ENCODE peak calls at places on chromosomes 4 and X, in six cellular contexts. One of them, this sample, is unnamed.

GRCh38 chr4:71732066-71732465 is 51.8 kb downstream of the GC start:
- DNase-seq in natural killer cell: no peak
- DNase-seq in amygdala: no peak
- DNase-seq in stomach: no peak
- DNase-seq in NCI-H1436: no peak
- DNase-seq in sigmoid colon: no peak
- DNase-seq in this sample: no peak

GRCh38 chr4:38284294-38285045 is 324.3 kb downstream of the PTTG2 start:
- DNase-seq in natural killer cell: no peak
- DNase-seq in amygdala: no peak
- DNase-seq in stomach: no peak
- DNase-seq in NCI-H1436: no peak
- DNase-seq in sigmoid colon: no peak
- DNase-seq in this sample: no peak

GRCh38 chr4:59936566-59936965 is 1263.6 kb upstream of the ADGRL3 start:
- DNase-seq in natural killer cell: no peak
- DNase-seq in amygdala: no peak
- DNase-seq in stomach: no peak
- DNase-seq in NCI-H1436: peak; percentile 74
- DNase-seq in sigmoid colon: no peak
- DNase-seq in this sample: no peak

GRCh38 chr4:2338754-2339457 is 77.0 kb upstream of the MXD4 start:
- DNase-seq in natural killer cell: peak; percentile 7
- DNase-seq in amygdala: no peak
- DNase-seq in stomach: peak; percentile 29
- DNase-seq in NCI-H1436: no peak
- DNase-seq in sigmoid colon: peak; percentile 53
- DNase-seq in this sample: no peak

GRCh38 chr4:186918466-186918865 is 194.8 kb upstream of the FAT1 start:
- DNase-seq in natural killer cell: no peak
- DNase-seq in amygdala: no peak
- DNase-seq in stomach: no peak
- DNase-seq in NCI-H1436: no peak
- DNase-seq in sigmoid colon: no peak
- DNase-seq in this sample: no peak

GRCh38 chrX:150897371-150898319 is 823 bp downstream of the CD99L2 start:
- DNase-seq in natural killer cell: peak; percentile 18
- DNase-seq in amygdala: peak; percentile 9
- DNase-seq in stomach: peak; percentile 37
- DNase-seq in NCI-H1436: peak; percentile 33
- DNase-seq in sigmoid colon: no peak
- DNase-seq in this sample: peak; percentile 6

GRCh38 chr4:102196221-102196620 is 149.1 kb downstream of the SLC39A8 start:
- DNase-seq in natural killer cell: no peak
- DNase-seq in amygdala: no peak
- DNase-seq in stomach: no peak
- DNase-seq in NCI-H1436: no peak
- DNase-seq in sigmoid colon: no peak
- DNase-seq in this sample: no peak

GRCh38 chr4:184433258-184433892 is 41.0 kb downstream of the IRF2 start:
- DNase-seq in natural killer cell: no peak
- DNase-seq in amygdala: no peak
- DNase-seq in stomach: no peak
- DNase-seq in NCI-H1436: no peak
- DNase-seq in sigmoid colon: no peak
- DNase-seq in this sample: no peak

GRCh38 chr4:147481577-147482109 is 746 bp downstream of the EDNRA start:
- DNase-seq in natural killer cell: no peak
- DNase-seq in amygdala: no peak
- DNase-seq in stomach: no peak
- DNase-seq in NCI-H1436: no peak
- DNase-seq in sigmoid colon: no peak
- DNase-seq in this sample: no peak

GRCh38 chr4:64829749-64830148 is 420.5 kb upstream of the TECRL start:
- DNase-seq in natural killer cell: no peak
- DNase-seq in amygdala: no peak
- DNase-seq in stomach: no peak
- DNase-seq in NCI-H1436: no peak
- DNase-seq in sigmoid colon: no peak
- DNase-seq in this sample: no peak

GRCh38 chrX:130861462-130861861 is 41.5 kb downstream of the ENOX2 start:
- DNase-seq in natural killer cell: no peak
- DNase-seq in amygdala: no peak
- DNase-seq in stomach: no peak
- DNase-seq in NCI-H1436: no peak
- DNase-seq in sigmoid colon: no peak
- DNase-seq in this sample: no peak

GRCh38 chrX:12901486-12901885 is 4.9 kb upstream of the TLR8 start:
- DNase-seq in natural killer cell: peak; percentile 43
- DNase-seq in amygdala: no peak
- DNase-seq in stomach: peak; percentile 73
- DNase-seq in NCI-H1436: peak; percentile 13
- DNase-seq in sigmoid colon: peak; percentile 74
- DNase-seq in this sample: peak; percentile 66

GRCh38 chrX:91434351-91435168 is at the start of gene PABPC5:
- DNase-seq in natural killer cell: no peak
- DNase-seq in amygdala: peak; percentile 60
- DNase-seq in stomach: peak; percentile 34
- DNase-seq in NCI-H1436: no peak
- DNase-seq in sigmoid colon: peak; percentile 93
- DNase-seq in this sample: peak; percentile 1

GRCh38 chrX:24890677-24891076 is 125.1 kb downstream of the ARX start:
- DNase-seq in natural killer cell: no peak
- DNase-seq in amygdala: no peak
- DNase-seq in stomach: no peak
- DNase-seq in NCI-H1436: no peak
- DNase-seq in sigmoid colon: no peak
- DNase-seq in this sample: no peak

GRCh38 chr4:10283761-10284160 is 167.2 kb upstream of the WDR1 start:
- DNase-seq in natural killer cell: no peak
- DNase-seq in amygdala: no peak
- DNase-seq in stomach: no peak
- DNase-seq in NCI-H1436: no peak
- DNase-seq in sigmoid colon: no peak
- DNase-seq in this sample: no peak

GRCh38 chrX:129678176-129678880 is 23.6 kb upstream of the APLN start:
- DNase-seq in natural killer cell: peak; percentile 38
- DNase-seq in amygdala: no peak
- DNase-seq in stomach: peak; percentile 55
- DNase-seq in NCI-H1436: peak; percentile 87
- DNase-seq in sigmoid colon: peak; percentile 71
- DNase-seq in this sample: peak; percentile 77

GRCh38 chr4:75924309-75924708 is 16.5 kb downstream of the NAAA start:
- DNase-seq in natural killer cell: no peak
- DNase-seq in amygdala: no peak
- DNase-seq in stomach: no peak
- DNase-seq in NCI-H1436: no peak
- DNase-seq in sigmoid colon: no peak
- DNase-seq in this sample: no peak

GRCh38 chr4:155582971-155583437 is 83.6 kb upstream of the GUCY1A1 start:
- DNase-seq in natural killer cell: no peak
- DNase-seq in amygdala: no peak
- DNase-seq in stomach: no peak
- DNase-seq in NCI-H1436: no peak
- DNase-seq in sigmoid colon: no peak
- DNase-seq in this sample: no peak

GRCh38 chr4:145679991-145680455 is at the start of gene C4orf51:
- DNase-seq in natural killer cell: no peak
- DNase-seq in amygdala: no peak
- DNase-seq in stomach: no peak
- DNase-seq in NCI-H1436: no peak
- DNase-seq in sigmoid colon: no peak
- DNase-seq in this sample: no peak

GRCh38 chr4:121272526-121272925 is 108.3 kb downstream of the QRFPR start:
- DNase-seq in natural killer cell: no peak
- DNase-seq in amygdala: no peak
- DNase-seq in stomach: no peak
- DNase-seq in NCI-H1436: no peak
- DNase-seq in sigmoid colon: no peak
- DNase-seq in this sample: no peak

GRCh38 chrX:150664290-150664689 is 28.9 kb upstream of the MTMR1 start:
- DNase-seq in natural killer cell: no peak
- DNase-seq in amygdala: no peak
- DNase-seq in stomach: peak; percentile 76
- DNase-seq in NCI-H1436: peak; percentile 55
- DNase-seq in sigmoid colon: peak; percentile 71
- DNase-seq in this sample: no peak

GRCh38 chrX:45344597-45344996 is 143.9 kb upstream of the DIPK2B start:
- DNase-seq in natural killer cell: no peak
- DNase-seq in amygdala: no peak
- DNase-seq in stomach: no peak
- DNase-seq in NCI-H1436: no peak
- DNase-seq in sigmoid colon: no peak
- DNase-seq in this sample: no peak

GRCh38 chrX:72712094-72712755 is 1.9 kb downstream of the PHKA1 start:
- DNase-seq in natural killer cell: no peak
- DNase-seq in amygdala: no peak
- DNase-seq in stomach: no peak
- DNase-seq in NCI-H1436: no peak
- DNase-seq in sigmoid colon: no peak
- DNase-seq in this sample: no peak

GRCh38 chrX:2719774-2720447 is 28.8 kb downstream of the CD99 start:
- DNase-seq in natural killer cell: no peak
- DNase-seq in amygdala: no peak
- DNase-seq in stomach: no peak
- DNase-seq in NCI-H1436: no peak
- DNase-seq in sigmoid colon: peak; percentile 15
- DNase-seq in this sample: no peak

GRCh38 chr4:34194585-34194984 is 2049.7 kb downstream of the ARAP2 start:
- DNase-seq in natural killer cell: no peak
- DNase-seq in amygdala: no peak
- DNase-seq in stomach: no peak
- DNase-seq in NCI-H1436: no peak
- DNase-seq in sigmoid colon: no peak
- DNase-seq in this sample: no peak

GRCh38 chr4:8768357-8768999 is 103.2 kb downstream of the HMX1 start:
- DNase-seq in natural killer cell: no peak
- DNase-seq in amygdala: no peak
- DNase-seq in stomach: no peak
- DNase-seq in NCI-H1436: no peak
- DNase-seq in sigmoid colon: peak; percentile 41
- DNase-seq in this sample: no peak

GRCh38 chrX:55907968-55908607 is 190.5 kb downstream of the RRAGB start:
- DNase-seq in natural killer cell: peak; percentile 15
- DNase-seq in amygdala: no peak
- DNase-seq in stomach: peak; percentile 58
- DNase-seq in NCI-H1436: no peak
- DNase-seq in sigmoid colon: peak; percentile 68
- DNase-seq in this sample: peak; percentile 61

GRCh38 chr4:172083236-172083635 is 270.0 kb downstream of the GALNTL6 start:
- DNase-seq in natural killer cell: no peak
- DNase-seq in amygdala: no peak
- DNase-seq in stomach: no peak
- DNase-seq in NCI-H1436: no peak
- DNase-seq in sigmoid colon: no peak
- DNase-seq in this sample: no peak

GRCh38 chr4:128228021-128228571 is 59.5 kb downstream of the PGRMC2 start:
- DNase-seq in natural killer cell: no peak
- DNase-seq in amygdala: no peak
- DNase-seq in stomach: peak; percentile 36
- DNase-seq in NCI-H1436: no peak
- DNase-seq in sigmoid colon: no peak
- DNase-seq in this sample: no peak

GRCh38 chrX:47311857-47312774 is 58.3 kb upstream of the ZNF157 start:
- DNase-seq in natural killer cell: peak; percentile 16
- DNase-seq in amygdala: no peak
- DNase-seq in stomach: peak; percentile 55
- DNase-seq in NCI-H1436: no peak
- DNase-seq in sigmoid colon: peak; percentile 69
- DNase-seq in this sample: peak; percentile 24

GRCh38 chr4:27714073-27714472 is 853.4 kb downstream of the STIM2 start:
- DNase-seq in natural killer cell: no peak
- DNase-seq in amygdala: no peak
- DNase-seq in stomach: no peak
- DNase-seq in NCI-H1436: no peak
- DNase-seq in sigmoid colon: no peak
- DNase-seq in this sample: no peak

GRCh38 chr4:161893566-161893965 is 270.2 kb downstream of the FSTL5 start:
- DNase-seq in natural killer cell: no peak
- DNase-seq in amygdala: no peak
- DNase-seq in stomach: no peak
- DNase-seq in NCI-H1436: no peak
- DNase-seq in sigmoid colon: no peak
- DNase-seq in this sample: no peak

GRCh38 chr4:82711158-82711785 is 87.3 kb downstream of the SCD5 start:
- DNase-seq in natural killer cell: no peak
- DNase-seq in amygdala: no peak
- DNase-seq in stomach: no peak
- DNase-seq in NCI-H1436: no peak
- DNase-seq in sigmoid colon: no peak
- DNase-seq in this sample: no peak

GRCh38 chr4:3760833-3761232 is 5.4 kb upstream of the ADRA2C start:
- DNase-seq in natural killer cell: no peak
- DNase-seq in amygdala: no peak
- DNase-seq in stomach: no peak
- DNase-seq in NCI-H1436: no peak
- DNase-seq in sigmoid colon: no peak
- DNase-seq in this sample: no peak

GRCh38 chr4:4752025-4752424 is 107.4 kb upstream of the MSX1 start:
- DNase-seq in natural killer cell: no peak
- DNase-seq in amygdala: no peak
- DNase-seq in stomach: no peak
- DNase-seq in NCI-H1436: no peak
- DNase-seq in sigmoid colon: no peak
- DNase-seq in this sample: no peak

This sample was measured in germinal center.